ENCODE peak calls at places on chromosomes 13 and 19, in seven cellular contexts. Y is iPS-NIHi11; W is activated CD4-positive, alpha-beta T cell treated with anti-CD3 and anti-CD28 coated beads for 24 hours; K is cardiac fibroblast; R is colonic mucosa; U is stimulated activated CD4-positive, alpha-beta T cell treated with anti-CD3 and anti-CD28 coated beads, Interleukin-12 subunit alpha, Interleukin-12 subunit beta, amount 100 ng/mL, for 24 hours; A is anterior cingulate cortex. C is an unnamed sample.

GRCh38 chr19:13401388-13401787 is 104.9 kb downstream of the CACNA1A start:
- DNase-seq in Y (peak), W (no peak), K (peak), R (no peak), U (no peak), A (no peak), C (no peak)

GRCh38 chr13:114089751-114090400 is 42.5 kb downstream of the RASA3 start:
- DNase-seq in Y (no peak), W (no peak), K (no peak), R (no peak), U (no peak), A (no peak), C (no peak)

GRCh38 chr19:16048583-16048982 is 27.7 kb upstream of the TPM4 start:
- DNase-seq in Y (no peak), W (no peak), K (no peak), R (no peak), U (no peak), A (no peak), C (no peak)

GRCh38 chr13:72774019-72774418 is 7.7 kb downstream of the DIS3 start:
- DNase-seq in Y (no peak), W (no peak), K (peak), R (no peak), U (no peak), A (no peak), C (no peak)

GRCh38 chr19:1266818-1267440 is 2.2 kb upstream of the CIRBP start:
- DNase-seq in Y (no peak), W (no peak), K (no peak), R (peak), U (no peak), A (peak), C (no peak)

GRCh38 chr19:22052644-22053013 is 345 bp downstream of the ZNF257 start:
- DNase-seq in Y (peak), W (no peak), K (no peak), R (peak), U (no peak), A (no peak), C (no peak)

GRCh38 chr13:108643646-108644353 is 14.4 kb downstream of the MYO16 start:
- DNase-seq in Y (no peak), W (no peak), K (no peak), R (no peak), U (no peak), A (no peak), C (no peak)

GRCh38 chr13:35888327-35888940 is 242.7 kb downstream of the DCLK1 start:
- DNase-seq in Y (no peak), W (no peak), K (no peak), R (no peak), U (no peak), A (no peak), C (peak)

GRCh38 chr13:45162194-45162593 is 38.7 kb downstream of the KCTD4 start:
- DNase-seq in Y (no peak), W (no peak), K (peak), R (no peak), U (no peak), A (no peak), C (no peak)

GRCh38 chr13:89238496-89238895 is 1567.3 kb downstream of the SLITRK5 start:
- DNase-seq in Y (no peak), W (no peak), K (no peak), R (no peak), U (no peak), A (no peak), C (no peak)

GRCh38 chr19:38470788-38471480 is 37.4 kb downstream of the RYR1 start:
- DNase-seq in Y (no peak), W (no peak), K (no peak), R (no peak), U (no peak), A (no peak), C (no peak)

GRCh38 chr13:30739646-30740642 is 4.6 kb downstream of the ALOX5AP start:
- DNase-seq in Y (no peak), W (peak), K (peak), R (no peak), U (peak), A (no peak), C (no peak)

GRCh38 chr19:39539519-39540332 is at the start of gene EID2:
- DNase-seq in Y (peak), W (peak), K (peak), R (peak), U (peak), A (peak), C (peak)

GRCh38 chr13:21670006-21670882 is 629 bp upstream of the FGF9 start:
- DNase-seq in Y (peak), W (peak), K (peak), R (peak), U (peak), A (no peak), C (peak)

GRCh38 chr13:71320452-71320851 is 546.6 kb downstream of the DACH1 start:
- DNase-seq in Y (peak), W (no peak), K (peak), R (peak), U (no peak), A (no peak), C (peak)

GRCh38 chr19:44694184-44694579 is 4.8 kb upstream of the CEACAM16 start:
- DNase-seq in Y (no peak), W (peak), K (peak), R (no peak), U (no peak), A (no peak), C (no peak)

GRCh38 chr19:34259367-34259865 is 5.1 kb downstream of the GARRE1 start:
- DNase-seq in Y (no peak), W (no peak), K (peak), R (no peak), U (no peak), A (no peak), C (no peak)

GRCh38 chr13:93413972-93414717 is 187.5 kb downstream of the GPC6 start:
- DNase-seq in Y (peak), W (no peak), K (peak), R (no peak), U (no peak), A (no peak), C (no peak)

GRCh38 chr19:58409010-58409790 is 751 bp downstream of the ZNF584 start:
- DNase-seq in Y (peak), W (no peak), K (no peak), R (no peak), U (no peak), A (no peak), C (peak)

GRCh38 chr19:33195711-33196347 is 1.7 kb downstream of the LRP3 start:
- DNase-seq in Y (no peak), W (no peak), K (no peak), R (no peak), U (no peak), A (no peak), C (no peak)

GRCh38 chr13:63124863-63125262 is 1709.2 kb upstream of the PCDH20 start:
- DNase-seq in Y (no peak), W (no peak), K (peak), R (no peak), U (no peak), A (no peak), C (no peak)

GRCh38 chr19:32607479-32607878 is 26.5 kb downstream of the PDCD5 start:
- DNase-seq in Y (no peak), W (no peak), K (no peak), R (no peak), U (no peak), A (no peak), C (no peak)

GRCh38 chr19:33191501-33191900 is 2.6 kb upstream of the LRP3 start:
- DNase-seq in Y (no peak), W (no peak), K (no peak), R (no peak), U (no peak), A (no peak), C (no peak)

GRCh38 chr13:59247166-59247565 is 916.6 kb downstream of the DIAPH3 start:
- DNase-seq in Y (peak), W (no peak), K (peak), R (no peak), U (no peak), A (peak), C (no peak)

GRCh38 chr13:23609414-23610186 is 39.4 kb downstream of the TNFRSF19 start:
- DNase-seq in Y (peak), W (no peak), K (peak), R (peak), U (no peak), A (no peak), C (no peak)

C was measured in NCI-H1436.